ENCODE peak calls at places on chromosome 15, in six cellular contexts. O is GM23338, P is OCI-LY7, S is hepatocyte, I is SK-N-SH, B is PC-3. Q is an unnamed sample.

GRCh38 chr15:41930221-41930866 is 36.5 kb upstream of the SPTBN5 start:
- DNase-seq in I (peak), B (peak), O (no peak), P (no peak), S (peak), Q (no peak)

GRCh38 chr15:34217587-34218225 is 7.1 kb upstream of the EMC4 start:
- DNase-seq in S (no peak), O (no peak), I (no peak), B (peak), P (no peak), Q (no peak)

GRCh38 chr15:29070471-29071192 is 184.9 kb downstream of the APBA2 start:
- DNase-seq in P (no peak), O (no peak), I (no peak), B (no peak), S (no peak), Q (no peak)

GRCh38 chr15:42143866-42144625 is 12.4 kb downstream of the PLA2G4F start:
- DNase-seq in I (no peak), B (no peak), S (no peak), O (no peak), P (no peak), Q (no peak)

GRCh38 chr15:75706682-75706954 is 6.0 kb downstream of the CSPG4 start:
- DNase-seq in I (no peak), P (no peak), O (no peak), B (no peak), S (no peak), Q (no peak)

GRCh38 chr15:66131200-66131599 is 122.3 kb downstream of the MEGF11 start:
- DNase-seq in I (no peak), S (no peak), P (peak), O (no peak), B (no peak), Q (no peak)

GRCh38 chr15:72851586-72851985 is 68.0 kb upstream of the ADPGK start:
- DNase-seq in S (no peak), B (no peak), I (no peak), P (no peak), O (no peak), Q (no peak)

GRCh38 chr15:96359371-96359771 is 28.9 kb downstream of the NR2F2 start:
- DNase-seq in P (no peak), S (no peak), I (peak), B (no peak), O (peak), Q (peak)

GRCh38 chr15:65862682-65863081 is 6.6 kb upstream of the RAB11A start:
- DNase-seq in B (peak), O (peak), P (peak), I (peak), S (peak), Q (peak)

GRCh38 chr15:25439456-25439836 is 622 bp upstream of the UBE3A start:
- DNase-seq in O (peak), I (no peak), P (peak), B (peak), S (peak), Q (no peak)

GRCh38 chr15:87566236-87566635 is 690.3 kb downstream of the NTRK3 start:
- DNase-seq in S (no peak), I (no peak), P (no peak), B (no peak), O (no peak), Q (no peak)

GRCh38 chr15:40595773-40596172 is 1.7 kb downstream of the KNL1 start:
- DNase-seq in S (no peak), I (no peak), O (no peak), B (peak), P (no peak), Q (no peak)

GRCh38 chr15:43954181-43954621 is 127.4 kb downstream of the WDR76 start:
- DNase-seq in O (no peak), I (no peak), B (no peak), P (no peak), S (no peak), Q (no peak)

GRCh38 chr15:93709708-93710107 is 521.7 kb upstream of the MCTP2 start:
- DNase-seq in O (no peak), S (no peak), I (no peak), B (no peak), P (no peak), Q (no peak)

GRCh38 chr15:52337961-52338535 is 42.4 kb upstream of the MYO5C start:
- DNase-seq in O (peak), I (peak), B (no peak), P (no peak), S (no peak), Q (no peak)

GRCh38 chr15:55872471-55872870 is 120.9 kb downstream of the NEDD4 start:
- DNase-seq in P (no peak), O (no peak), I (no peak), B (no peak), S (no peak), Q (no peak)

GRCh38 chr15:71080705-71081104 is 34.6 kb upstream of the THSD4 start:
- DNase-seq in I (no peak), P (no peak), B (no peak), O (no peak), S (no peak), Q (no peak)

GRCh38 chr15:66097151-66098018 is 156.2 kb downstream of the MEGF11 start:
- DNase-seq in P (no peak), B (no peak), O (no peak), I (no peak), S (no peak), Q (no peak)

GRCh38 chr15:76866716-76867321 is 38.3 kb downstream of the SCAPER start:
- DNase-seq in B (peak), S (peak), O (peak), P (peak), I (peak), Q (peak)

DNA sequence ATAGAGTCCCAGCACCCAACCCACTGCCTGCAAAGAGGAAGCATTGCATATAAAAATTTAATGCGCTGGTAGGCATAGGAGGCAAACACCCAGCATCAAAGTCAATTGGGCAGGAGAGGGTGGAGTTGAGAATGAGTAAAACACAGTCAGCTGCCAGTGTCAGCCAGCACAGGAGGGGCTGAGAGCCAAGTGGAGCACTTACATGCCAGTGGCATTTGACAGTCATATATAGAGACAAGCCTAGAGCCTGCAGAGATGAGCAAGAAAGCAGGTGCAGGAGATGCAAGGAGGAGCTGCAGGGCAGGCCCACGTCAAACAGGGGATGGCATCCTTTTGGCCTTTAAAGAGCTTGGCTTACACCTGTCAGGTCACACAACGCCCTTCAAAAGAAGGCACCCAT is 27.6 kb upstream of the ZFAND6 start:
- DNase-seq in I (no peak), P (no peak), B (peak), O (no peak), S (no peak), Q (no peak)
- H3K27ac ChIP-seq in I (no peak), P (no peak), B (peak), O (no peak), S (no peak), Q (no peak)

GRCh38 chr15:51311510-51311909 is 26.9 kb downstream of the CYP19A1 start:
- DNase-seq in O (no peak), P (no peak), B (no peak), S (peak), I (no peak), Q (no peak)
- H3K4me2 ChIP-seq in O (no peak), P (no peak), B (no peak), S (peak), I (no peak), Q (no peak)

DNA sequence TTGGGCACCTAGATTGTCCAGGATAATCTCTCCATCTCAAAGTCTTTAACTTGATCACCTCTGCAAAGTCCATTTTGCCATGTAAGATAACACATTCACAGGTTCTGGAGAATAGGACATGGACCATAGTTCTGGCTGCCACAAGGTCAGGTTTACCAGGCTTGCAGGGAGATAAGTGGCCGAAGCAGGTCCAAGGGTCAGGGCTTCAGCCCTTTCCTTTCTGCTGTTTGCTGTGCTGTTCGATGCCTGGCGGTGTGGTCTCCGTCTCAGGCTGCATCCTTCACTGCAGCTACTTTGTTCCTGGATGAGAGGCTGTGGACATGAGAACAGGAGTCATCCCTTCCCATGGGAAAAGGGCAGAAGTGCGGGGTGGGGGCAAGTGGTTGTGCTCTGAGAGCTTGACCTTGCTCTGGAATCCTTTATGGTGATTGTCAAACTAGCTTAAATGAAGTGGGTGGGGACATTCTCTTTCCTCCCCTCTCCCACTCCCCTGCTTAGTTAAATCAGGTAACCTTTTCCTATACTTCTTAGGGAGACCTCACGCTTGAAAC is 320.2 kb upstream of the C2CD4B start:
- DNase-seq in S (no peak), O (no peak), P (no peak), B (no peak), I (no peak), Q (no peak)
- TF ChIP-seq EZH2phosphoT487 in S (no peak), O (no peak), P (no peak), B (no peak), I (no peak), Q (no peak)

GRCh38 chr15:51227967-51228783 is 110.2 kb downstream of the CYP19A1 start:
- DNase-seq in P (no peak), I (no peak), S (peak), O (peak), B (peak), Q (no peak)
- H3K27ac ChIP-seq in P (no peak), I (no peak), S (no peak), O (no peak), B (no peak), Q (no peak)

DNA sequence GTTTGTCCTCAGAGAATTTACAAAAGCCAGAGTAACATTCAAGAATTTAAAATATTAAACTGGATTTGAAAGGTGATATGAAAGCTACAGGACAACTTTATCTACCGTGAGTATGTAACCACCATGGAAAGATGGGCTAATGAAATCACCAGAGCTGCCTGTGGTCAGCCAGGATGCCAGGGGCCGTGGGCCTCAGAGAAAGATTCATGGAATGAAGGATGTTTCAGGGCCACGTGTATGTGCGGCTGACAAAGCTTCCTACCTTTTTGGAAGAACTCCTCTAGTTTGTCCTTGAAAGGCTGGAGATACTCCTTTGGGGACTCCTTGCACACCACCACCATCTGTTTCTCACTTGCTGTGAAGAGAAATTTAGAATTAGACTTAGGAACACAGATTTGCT is 138.9 kb downstream of the GREM1 start:
- DNase-seq in O (no peak), I (no peak), S (no peak), B (no peak), P (no peak), Q (no peak)
- H3K4me2 ChIP-seq in O (no peak), I (peak), S (no peak), B (peak), P (no peak), Q (no peak)

GRCh38 chr15:37015476-37015875 is 84.9 kb downstream of the MEIS2 start:
- DNase-seq in B (no peak), S (no peak), P (peak), O (peak), I (no peak), Q (peak)

GRCh38 chr15:37016287-37016686 is 84.1 kb downstream of the MEIS2 start:
- DNase-seq in B (no peak), I (no peak), S (no peak), O (no peak), P (no peak), Q (no peak)

GRCh38 chr15:37014566-37014965 is 85.8 kb downstream of the MEIS2 start:
- DNase-seq in O (no peak), P (no peak), B (no peak), S (no peak), I (no peak), Q (peak)

GRCh38 chr15:37014137-37014536 is 86.2 kb downstream of the MEIS2 start:
- DNase-seq in P (no peak), S (no peak), O (no peak), B (no peak), I (no peak), Q (no peak)

DNA sequence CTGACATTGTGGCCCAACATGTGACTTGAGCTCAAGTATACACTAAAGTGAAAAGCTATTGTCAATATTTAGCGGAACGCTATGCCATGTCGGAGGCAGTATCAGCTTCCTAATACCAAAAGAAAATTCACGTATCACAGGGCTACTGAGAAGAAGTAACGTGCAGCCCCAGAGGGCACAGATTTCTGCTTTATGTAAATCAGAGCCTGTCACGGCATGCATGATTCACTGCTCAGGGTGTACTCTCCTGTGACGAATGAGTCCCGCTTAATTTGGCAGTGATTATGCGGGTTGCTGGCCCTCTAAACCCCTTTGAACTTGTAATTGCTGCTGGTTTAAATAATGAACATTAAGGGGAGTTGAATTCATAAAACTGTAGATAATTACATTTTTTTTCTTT is 85.3 kb downstream of the MEIS2 start:
- DNase-seq in I (no peak), S (peak), P (peak), B (no peak), O (no peak), Q (no peak)
- TF ChIP-seq EZH2phosphoT487 in I (no peak), S (no peak), P (no peak), B (no peak), O (no peak), Q (no peak)

GRCh38 chr15:100694381-100695012 is 92.1 kb downstream of the ASB7 start:
- DNase-seq in B (no peak), O (no peak), P (no peak), S (no peak), I (no peak), Q (no peak)
- H3K27ac ChIP-seq in B (peak), O (no peak), P (no peak), S (peak), I (no peak), Q (no peak)

DNA sequence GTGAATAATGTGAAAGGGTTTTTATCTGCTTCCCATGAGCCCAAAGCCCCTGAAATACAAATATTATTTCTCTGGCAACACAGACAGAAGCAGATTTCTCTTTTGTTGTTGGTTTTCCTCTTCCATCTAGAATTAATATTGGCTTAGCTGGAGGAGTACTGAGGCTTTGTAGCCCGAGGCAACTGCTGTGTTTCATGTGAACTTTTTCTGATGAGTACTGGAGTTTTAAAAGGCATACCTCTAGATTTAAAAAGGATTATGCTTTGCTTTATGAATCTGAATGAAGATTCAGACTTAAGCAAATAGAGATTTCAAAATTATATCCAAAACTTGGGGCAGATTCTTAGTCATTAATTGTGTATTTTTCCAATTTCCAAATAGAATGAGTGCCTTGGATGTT is 50.9 kb downstream of the IQCH start:
- DNase-seq in P (no peak), S (no peak), I (no peak), O (no peak), B (no peak), Q (no peak)
- H3K4me2 ChIP-seq in P (no peak), S (no peak), I (no peak), O (no peak), B (no peak), Q (no peak)

GRCh38 chr15:89203705-89204273 is 17.6 kb downstream of the RLBP1 start:
- DNase-seq in S (no peak), B (no peak), P (no peak), I (no peak), O (no peak), Q (no peak)
- TF ChIP-seq EZH2phosphoT487 in S (no peak), B (no peak), P (no peak), I (no peak), O (no peak), Q (no peak)